ENCODE peak calls at places on chromosomes 7 and 10, in six cellular contexts. I, B, H, Y, M and T are unnamed samples.

GRCh38 chr7:150975536-150976285 is 2.4 kb downstream of the KCNH2 start:
- DNase-seq in B (no peak), M (no peak), I (no peak), Y (no peak), H (no peak), T (no peak)

GRCh38 chr10:74047871-74048270 is 50.0 kb downstream of the VCL start:
- DNase-seq in M (no peak), H (no peak), B (no peak), I (no peak), Y (no peak), T (no peak)

GRCh38 chr10:63206997-63207952 is 74.1 kb downstream of the NRBF2 start:
- DNase-seq in Y (peak), I (peak), H (no peak), B (no peak), M (no peak), T (no peak)

GRCh38 chr10:100006241-100006886 is 3.4 kb downstream of the DNMBP start:
- DNase-seq in B (no peak), M (peak), Y (peak), H (no peak), I (no peak), T (no peak)

GRCh38 chr10:97718659-97719142 is 5.2 kb downstream of the MARVELD1 start:
- DNase-seq in H (no peak), M (peak), Y (peak), I (peak), B (no peak), T (no peak)

GRCh38 chr7:2175514-2175913 is 57.2 kb downstream of the MAD1L1 start:
- DNase-seq in M (peak), Y (no peak), H (no peak), I (peak), B (no peak), T (no peak)

GRCh38 chr10:1400129-1400865 is 337.0 kb downstream of the ADARB2 start:
- DNase-seq in B (no peak), H (no peak), Y (no peak), M (no peak), I (no peak), T (no peak)

GRCh38 chr10:75283150-75284096 is 47.7 kb upstream of the COMTD1 start:
- DNase-seq in I (no peak), B (no peak), H (no peak), Y (peak), M (peak), T (no peak)

GRCh38 chr7:18352339-18353255 is 143.0 kb upstream of the HDAC9 start:
- DNase-seq in M (peak), B (no peak), Y (peak), I (peak), H (peak), T (no peak)

GRCh38 chr10:125038637-125039036 is 96.7 kb downstream of the ZRANB1 start:
- DNase-seq in I (no peak), Y (no peak), H (no peak), B (no peak), M (peak), T (no peak)

GRCh38 chr10:30231071-30231652 is 117.9 kb downstream of the MTPAP start:
- DNase-seq in H (no peak), B (no peak), I (no peak), Y (no peak), M (no peak), T (no peak)

GRCh38 chr7:1669954-1670893 is at the start of gene ELFN1:
- DNase-seq in B (no peak), Y (no peak), I (peak), M (no peak), H (no peak), T (peak)

GRCh38 chr10:43749940-43750552 is 101.4 kb upstream of the ZNF32 start:
- DNase-seq in M (no peak), H (no peak), I (no peak), Y (no peak), B (no peak), T (no peak)

GRCh38 chr7:83996879-83997278 is 197.7 kb downstream of the SEMA3A start:
- DNase-seq in Y (no peak), B (no peak), M (no peak), I (no peak), H (no peak), T (no peak)

GRCh38 chr7:6162331-6162620 is 110.1 kb downstream of the CYTH3 start:
- DNase-seq in I (no peak), Y (no peak), B (no peak), M (no peak), H (no peak), T (no peak)

GRCh38 chr10:60921631-60922030 is 22.4 kb downstream of the RHOBTB1 start:
- DNase-seq in B (no peak), H (no peak), I (no peak), M (no peak), Y (no peak), T (no peak)

GRCh38 chr10:27360581-27361172 is 120.1 kb upstream of the ACBD5 start:
- DNase-seq in H (peak), I (peak), M (peak), B (peak), Y (peak), T (peak)

GRCh38 chr7:67625257-67625713 is 628.7 kb downstream of the TYW1 start:
- DNase-seq in Y (peak), I (peak), M (peak), H (peak), B (no peak), T (no peak)

GRCh38 chr7:12133865-12134264 is 77.2 kb upstream of the TMEM106B start:
- DNase-seq in H (no peak), M (no peak), Y (no peak), I (no peak), B (no peak), T (no peak)

GRCh38 chr10:46092523-46093195 is 46.6 kb upstream of the MSMB start:
- DNase-seq in Y (no peak), H (no peak), I (no peak), M (no peak), B (no peak), T (no peak)

GRCh38 chr7:55369427-55369826 is 4.3 kb downstream of the LANCL2 start:
- DNase-seq in Y (no peak), H (no peak), I (no peak), M (peak), B (no peak), T (no peak)

GRCh38 chr10:7218974-7219373 is 191.9 kb downstream of the SFMBT2 start:
- DNase-seq in Y (no peak), H (no peak), B (no peak), M (no peak), I (no peak), T (no peak)

GRCh38 chr10:62166331-62167154 is 102.1 kb downstream of the RTKN2 start:
- DNase-seq in Y (peak), M (no peak), I (no peak), B (no peak), H (no peak), T (no peak)

GRCh38 chr10:17123062-17123661 is 6.4 kb downstream of the CUBN start:
- DNase-seq in M (peak), B (no peak), H (no peak), I (no peak), Y (no peak), T (no peak)

GRCh38 chr10:23204773-23205172 is 12.7 kb downstream of the PTF1A start:
- DNase-seq in I (no peak), H (no peak), Y (no peak), B (no peak), M (no peak), T (no peak)

GRCh38 chr10:100562806-100563293 is 27.1 kb downstream of the HIF1AN start:
- DNase-seq in I (peak), Y (no peak), B (peak), M (peak), H (no peak), T (no peak)

GRCh38 chr10:5252177-5253037 is 55.8 kb downstream of the AKR1C4 start:
- DNase-seq in H (no peak), M (peak), B (no peak), Y (no peak), I (no peak), T (no peak)

GRCh38 chr7:23207029-23207428 is 25.2 kb downstream of the NUP42 start:
- DNase-seq in Y (no peak), M (no peak), H (no peak), I (no peak), B (no peak), T (no peak)

GRCh38 chr10:80153460-80153859 is 20.9 kb downstream of the PLAC9 start:
- DNase-seq in I (no peak), H (no peak), B (no peak), M (no peak), Y (no peak), T (no peak)

GRCh38 chr7:5594616-5595544 is 171.2 kb upstream of the TNRC18 start:
- DNase-seq in Y (no peak), H (no peak), B (no peak), I (peak), M (peak), T (no peak)

GRCh38 chr7:11193131-11193867 is 219.6 kb downstream of the PHF14 start:
- DNase-seq in M (no peak), H (no peak), Y (no peak), B (no peak), I (no peak), T (no peak)

GRCh38 chr7:88344956-88345832 is 38.5 kb upstream of the STEAP4 start:
- DNase-seq in M (no peak), Y (no peak), H (no peak), I (no peak), B (no peak), T (no peak)

GRCh38 chr10:128511284-128511683 is 385.1 kb upstream of the MKI67 start:
- DNase-seq in H (no peak), M (no peak), B (no peak), Y (no peak), I (no peak), T (no peak)

GRCh38 chr10:15167411-15168295 is 840 bp downstream of the NMT2 start:
- DNase-seq in I (peak), M (peak), H (peak), Y (peak), B (peak), T (peak)